ENCODE peak calls at places on chromosome 2, in six cellular contexts. G, Y, S, J, X and A are unnamed samples.

GRCh38 chr2:187553908-187554703 is at the start of gene TFPI:
- DNase-seq in X (no peak), J (no peak), Y (peak), G (peak), S (no peak), A (peak)

GRCh38 chr2:160994141-160995002 is 165.9 kb upstream of the TANK start:
- DNase-seq in X (no peak), J (peak), G (peak), Y (peak), S (peak), A (peak)

GRCh38 chr2:123363076-123363475 is 662.0 kb upstream of the CNTNAP5 start:
- DNase-seq in J (no peak), S (peak), Y (no peak), G (no peak), X (no peak), A (no peak)

GRCh38 chr2:233807966-233808892 is 30.1 kb downstream of the MROH2A start:
- DNase-seq in Y (no peak), S (peak), J (peak), G (no peak), X (no peak), A (no peak)

GRCh38 chr2:151367571-151367970 is 10.2 kb downstream of the TNFAIP6 start:
- DNase-seq in J (no peak), G (peak), X (no peak), S (no peak), Y (peak), A (no peak)

GRCh38 chr2:30455339-30455738 is 8.3 kb downstream of the LCLAT1 start:
- DNase-seq in S (no peak), Y (no peak), J (no peak), X (no peak), G (peak), A (no peak)

GRCh38 chr2:46981662-46982351 is 66.2 kb upstream of the MCFD2 start:
- DNase-seq in X (no peak), G (no peak), Y (no peak), J (peak), S (no peak), A (no peak)

GRCh38 chr2:30323499-30323898 is 92.2 kb downstream of the LBH start:
- DNase-seq in J (no peak), G (no peak), X (no peak), S (no peak), Y (no peak), A (no peak)

GRCh38 chr2:45117383-45117782 is 108.1 kb upstream of the SIX2 start:
- DNase-seq in J (no peak), S (no peak), G (no peak), Y (no peak), X (no peak), A (no peak)

GRCh38 chr2:951224-952006 is 766 bp downstream of the SNTG2 start:
- DNase-seq in G (no peak), S (no peak), X (no peak), Y (no peak), J (no peak), A (no peak)
- H3K4me3 ChIP-seq in G (peak), S (peak), X (peak), Y (peak), J (peak), A (no peak)

DNA sequence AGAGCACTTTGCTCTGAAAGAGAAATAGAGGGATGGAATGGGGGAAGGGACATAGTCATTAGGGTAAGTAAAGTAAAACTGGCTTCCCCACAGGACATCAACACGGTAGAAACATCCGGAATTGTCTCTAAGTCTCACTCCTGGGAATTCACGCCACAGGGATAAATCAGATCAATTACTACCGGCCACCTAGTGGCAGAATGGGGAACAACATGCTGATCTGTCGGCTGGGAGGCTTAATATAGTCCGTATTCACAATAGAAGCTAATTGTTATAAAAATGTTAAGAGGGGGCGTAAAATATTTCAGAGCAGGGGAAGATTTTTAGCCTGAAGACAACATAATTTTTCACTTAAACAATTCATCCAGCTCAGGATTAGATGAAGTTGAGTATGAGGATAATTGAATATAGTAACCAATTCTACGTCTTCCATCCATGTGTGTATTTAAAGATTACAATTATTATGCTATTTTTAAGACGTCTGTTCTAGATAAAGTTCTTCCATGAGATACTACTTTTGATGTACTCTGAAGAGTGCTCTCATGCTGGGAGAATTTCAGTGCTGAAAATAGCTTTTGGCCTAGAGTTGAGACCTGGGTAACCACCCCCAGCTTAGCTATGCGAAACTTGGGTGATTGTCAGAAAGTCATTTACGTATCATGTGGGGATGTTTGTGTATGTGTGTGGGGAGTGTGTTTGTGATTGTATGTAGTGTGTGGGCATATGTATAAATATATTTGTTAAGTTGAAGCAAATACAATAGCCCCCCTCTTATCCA is 65.7 kb downstream of the LRRTM1 start:
- DNase-seq in J (peak), X (no peak), S (peak), Y (peak), G (peak), A (peak)
- TF ChIP-seq CTCF in J (peak), X (peak), S (peak), Y (peak), G (peak), A (peak)

GRCh38 chr2:203861197-203861596 is 6.4 kb upstream of the CTLA4 start:
- DNase-seq in G (no peak), J (no peak), Y (no peak), X (no peak), S (no peak), A (no peak)

GRCh38 chr2:203861607-203862006 is 6.0 kb upstream of the CTLA4 start:
- DNase-seq in J (no peak), Y (no peak), X (no peak), S (no peak), G (no peak), A (no peak)

GRCh38 chr2:203858176-203858575 is 9.4 kb upstream of the CTLA4 start:
- DNase-seq in S (no peak), Y (no peak), X (no peak), J (no peak), G (no peak), A (no peak)

GRCh38 chr2:203857656-203858055 is 9.9 kb upstream of the CTLA4 start:
- DNase-seq in J (no peak), X (no peak), Y (no peak), G (no peak), S (no peak), A (no peak)

GRCh38 chr2:203859030-203859854 is 8.3 kb upstream of the CTLA4 start:
- DNase-seq in X (no peak), S (no peak), G (no peak), J (no peak), Y (no peak), A (no peak)
- H3K4me3 ChIP-seq in X (no peak), S (no peak), G (no peak), J (no peak), Y (no peak), A (no peak)

DNA sequence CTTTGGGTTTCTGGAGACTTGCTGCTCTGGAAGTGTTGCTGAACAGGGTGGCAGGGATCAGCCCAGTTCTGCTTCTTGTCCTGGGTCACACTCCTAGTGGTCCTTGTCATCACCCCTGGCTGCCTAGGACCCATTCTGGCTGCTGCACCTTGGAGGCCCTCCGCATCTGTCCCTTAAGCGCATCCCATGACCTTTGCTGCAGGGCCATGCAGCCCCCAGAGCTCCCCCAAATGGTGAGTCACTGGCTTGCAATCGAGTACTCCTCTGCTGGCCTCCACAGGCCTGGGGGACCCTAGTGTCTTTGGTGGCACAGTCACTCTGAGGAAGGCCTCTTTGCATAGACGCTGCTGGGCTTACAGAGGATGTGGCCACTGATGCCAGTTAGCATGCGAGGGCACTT is 188.5 kb downstream of the ASB1 start:
- DNase-seq in G (no peak), S (no peak), X (no peak), Y (no peak), J (no peak), A (no peak)
- TF ChIP-seq CTCF in G (no peak), S (no peak), X (no peak), Y (no peak), J (no peak), A (no peak)

DNA sequence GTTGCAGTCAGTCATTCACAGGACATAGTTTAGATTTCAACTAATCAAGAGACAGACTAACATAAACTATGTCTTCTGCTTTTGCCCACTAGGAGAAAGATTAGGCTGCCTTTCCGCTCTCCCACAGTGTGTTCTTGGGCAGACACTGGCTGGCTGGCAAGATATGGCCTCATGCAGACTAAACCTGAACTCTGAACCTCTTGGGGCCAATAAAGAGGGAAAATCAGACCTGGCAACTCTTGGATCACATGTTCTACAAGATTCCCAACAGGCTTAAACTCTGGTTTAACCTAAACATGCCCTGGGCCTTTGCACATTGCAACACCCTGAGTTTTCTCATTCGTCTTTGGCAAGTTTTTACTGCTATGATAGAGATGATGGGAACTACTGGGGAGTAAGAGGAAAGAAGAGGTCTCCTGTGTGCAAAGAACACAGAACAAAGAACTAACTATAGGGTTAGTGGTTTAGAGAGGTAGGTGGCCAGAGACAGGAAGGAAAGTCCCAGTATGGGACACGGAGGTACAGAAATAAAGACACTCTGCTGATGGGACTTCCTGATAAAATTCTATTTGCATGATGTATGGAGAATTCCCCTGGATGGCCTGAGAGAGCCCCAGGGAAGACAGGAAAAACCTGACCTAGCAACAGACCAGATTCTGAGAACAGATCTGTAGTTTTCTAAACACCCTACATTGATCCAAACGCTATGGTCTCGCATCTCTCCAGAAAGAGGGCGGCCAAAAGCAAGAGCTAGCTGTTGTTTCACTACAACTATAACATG is 2.0 kb upstream of the ATRAID start:
- DNase-seq in G (no peak), X (no peak), J (no peak), S (no peak), Y (no peak), A (no peak)
- H3K4me3 ChIP-seq in G (no peak), X (no peak), J (no peak), S (no peak), Y (no peak), A (no peak)

DNA sequence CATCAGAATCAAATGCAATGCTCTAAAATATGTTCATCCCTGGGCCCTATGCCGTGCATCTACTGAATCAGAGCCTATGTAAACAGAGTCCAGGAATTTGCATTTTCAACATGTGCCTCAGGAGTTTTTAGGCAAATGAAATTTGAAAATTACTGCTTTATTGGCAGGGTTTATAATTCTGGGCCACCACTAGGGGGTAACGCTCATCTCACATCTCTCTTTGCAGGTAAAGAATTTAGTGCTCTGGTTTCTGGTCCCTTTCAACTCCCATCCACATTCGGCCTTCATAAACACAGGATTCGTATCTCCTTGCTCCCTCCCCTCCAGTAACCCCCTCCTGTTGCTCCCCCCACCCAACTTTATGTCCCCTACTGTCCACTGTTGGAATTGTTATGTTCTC is 49.3 kb downstream of the LYPD6B start:
- DNase-seq in G (no peak), X (no peak), S (no peak), Y (peak), J (no peak), A (no peak)
- TF ChIP-seq CTCF in G (peak), X (no peak), S (peak), Y (peak), J (no peak), A (peak)

GRCh38 chr2:67159929-67160328 is 237.2 kb upstream of the ETAA1 start:
- DNase-seq in Y (no peak), G (no peak), S (no peak), J (no peak), X (no peak), A (peak)
- H3K4me3 ChIP-seq in Y (no peak), G (no peak), S (no peak), J (no peak), X (no peak), A (no peak)

DNA sequence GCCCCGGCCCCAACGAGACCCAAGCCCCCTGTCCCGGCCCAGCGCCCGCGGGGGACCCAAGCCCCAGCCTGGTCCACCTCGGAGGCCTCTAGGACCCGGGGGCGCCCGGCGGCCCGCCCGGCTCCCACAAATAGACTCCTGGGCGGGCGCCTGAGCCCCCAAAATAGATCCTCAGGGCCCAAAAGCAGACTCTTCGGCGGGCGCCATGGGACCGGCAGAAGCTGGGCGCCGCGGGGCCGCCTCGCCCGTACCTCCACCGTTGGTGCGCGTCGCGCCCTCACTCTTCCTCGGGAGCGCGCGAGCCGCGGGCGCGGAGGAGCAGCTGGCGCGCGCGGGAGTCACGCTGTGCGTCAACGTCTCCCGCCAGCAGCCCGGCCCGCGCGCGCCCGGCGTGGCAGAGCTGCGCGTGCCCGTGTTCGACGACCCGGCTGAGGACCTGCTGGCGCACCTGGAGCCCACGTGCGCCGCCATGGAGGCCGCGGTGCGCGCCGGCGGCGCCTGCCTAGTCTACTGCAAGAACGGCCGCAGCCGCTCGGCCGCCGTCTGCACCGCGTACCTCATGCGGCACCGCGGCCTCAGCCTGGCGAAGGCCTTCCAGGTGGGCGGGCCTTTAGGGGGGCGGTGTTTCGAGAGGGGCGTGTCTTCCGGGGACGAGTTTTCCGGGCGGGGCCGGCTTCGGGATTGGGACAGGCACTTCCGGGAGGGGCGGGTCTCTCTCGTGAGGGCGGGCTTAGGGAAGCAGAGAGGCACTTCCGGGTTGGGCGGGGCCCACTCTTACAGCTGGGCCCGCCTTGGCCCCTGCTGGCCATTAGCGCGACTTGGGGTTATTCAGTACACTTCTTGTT is 545 bp downstream of the DUSP28 start:
- DNase-seq in X (peak), G (peak), J (peak), Y (peak), S (peak), A (peak)
- TF ChIP-seq CTCF in X (peak), G (peak), J (peak), Y (peak), S (no peak), A (peak)